ENCODE peak calls at places on chromosomes 12 and 14, in six cellular contexts. One of them, this sample, is unnamed.

GRCh38 chr12:7090222-7090998 is 1.8 kb downstream of the C1R start:
- DNase-seq in neural progenitor cell: peak
- DNase-seq in GM03348: no peak
- DNase-seq in HT1080: no peak
- DNase-seq in psoas muscle: no peak
- DNase-seq in H1: no peak
- DNase-seq in this sample: no peak

GRCh38 chr14:41636492-41637392 is 30.1 kb downstream of the LRFN5 start:
- DNase-seq in neural progenitor cell: no peak
- DNase-seq in GM03348: no peak
- DNase-seq in HT1080: peak
- DNase-seq in psoas muscle: no peak
- DNase-seq in H1: peak
- DNase-seq in this sample: peak

GRCh38 chr12:106841471-106842302 is 67.2 kb downstream of the RIC8B start:
- DNase-seq in neural progenitor cell: peak
- DNase-seq in GM03348: peak
- DNase-seq in HT1080: peak
- DNase-seq in psoas muscle: no peak
- DNase-seq in H1: no peak
- DNase-seq in this sample: peak

GRCh38 chr12:131840643-131841416 is 12.6 kb downstream of the MMP17 start:
- DNase-seq in neural progenitor cell: no peak
- DNase-seq in GM03348: no peak
- DNase-seq in HT1080: no peak
- DNase-seq in psoas muscle: no peak
- DNase-seq in H1: no peak
- DNase-seq in this sample: no peak

GRCh38 chr12:110180591-110181005 is 56.4 kb downstream of the IFT81 start:
- DNase-seq in neural progenitor cell: no peak
- DNase-seq in GM03348: peak
- DNase-seq in HT1080: no peak
- DNase-seq in psoas muscle: no peak
- DNase-seq in H1: no peak
- DNase-seq in this sample: peak

GRCh38 chr12:130955238-130955816 is 1.6 kb downstream of the ADGRD1 start:
- DNase-seq in neural progenitor cell: no peak
- DNase-seq in GM03348: peak
- DNase-seq in HT1080: no peak
- DNase-seq in psoas muscle: peak
- DNase-seq in H1: no peak
- DNase-seq in this sample: no peak

GRCh38 chr12:120352117-120352516 is 16.8 kb downstream of the MSI1 start:
- DNase-seq in neural progenitor cell: no peak
- DNase-seq in GM03348: no peak
- DNase-seq in HT1080: peak
- DNase-seq in psoas muscle: no peak
- DNase-seq in H1: no peak
- DNase-seq in this sample: peak

GRCh38 chr12:73625226-73625625 is 912.4 kb upstream of the ATXN7L3B start:
- DNase-seq in neural progenitor cell: no peak
- DNase-seq in GM03348: no peak
- DNase-seq in HT1080: no peak
- DNase-seq in psoas muscle: no peak
- DNase-seq in H1: no peak
- DNase-seq in this sample: no peak

GRCh38 chr14:60757617-60758016 is 23.1 kb downstream of the MNAT1 start:
- DNase-seq in neural progenitor cell: no peak
- DNase-seq in GM03348: peak
- DNase-seq in HT1080: peak
- DNase-seq in psoas muscle: no peak
- DNase-seq in H1: no peak
- DNase-seq in this sample: peak

GRCh38 chr12:64611430-64612286 is 1.4 kb downstream of the RASSF3 start:
- DNase-seq in neural progenitor cell: peak
- DNase-seq in GM03348: peak
- DNase-seq in HT1080: peak
- DNase-seq in psoas muscle: no peak
- DNase-seq in H1: no peak
- DNase-seq in this sample: peak

GRCh38 chr12:42855362-42855950 is 265.9 kb upstream of the PRICKLE1 start:
- DNase-seq in neural progenitor cell: no peak
- DNase-seq in GM03348: no peak
- DNase-seq in HT1080: no peak
- DNase-seq in psoas muscle: no peak
- DNase-seq in H1: no peak
- DNase-seq in this sample: no peak

GRCh38 chr12:32457251-32458025 is 58.1 kb downstream of the FGD4 start:
- DNase-seq in neural progenitor cell: no peak
- DNase-seq in GM03348: no peak
- DNase-seq in HT1080: no peak
- DNase-seq in psoas muscle: no peak
- DNase-seq in H1: no peak
- DNase-seq in this sample: peak

GRCh38 chr12:131052063-131052781 is 98.5 kb downstream of the ADGRD1 start:
- DNase-seq in neural progenitor cell: no peak
- DNase-seq in GM03348: no peak
- DNase-seq in HT1080: no peak
- DNase-seq in psoas muscle: no peak
- DNase-seq in H1: no peak
- DNase-seq in this sample: no peak

GRCh38 chr12:103801709-103802585 is 39.1 kb downstream of the NT5DC3 start:
- DNase-seq in neural progenitor cell: no peak
- DNase-seq in GM03348: peak
- DNase-seq in HT1080: peak
- DNase-seq in psoas muscle: peak
- DNase-seq in H1: no peak
- DNase-seq in this sample: peak

GRCh38 chr14:90137807-90138206 is 76.0 kb downstream of the KCNK13 start:
- DNase-seq in neural progenitor cell: no peak
- DNase-seq in GM03348: no peak
- DNase-seq in HT1080: peak
- DNase-seq in psoas muscle: no peak
- DNase-seq in H1: no peak
- DNase-seq in this sample: peak

GRCh38 chr12:54998958-54999510 is 14.5 kb upstream of the TESPA1 start:
- DNase-seq in neural progenitor cell: no peak
- DNase-seq in GM03348: no peak
- DNase-seq in HT1080: no peak
- DNase-seq in psoas muscle: no peak
- DNase-seq in H1: no peak
- DNase-seq in this sample: no peak

GRCh38 chr14:50260511-50260910 is 29.1 kb upstream of the SOS2 start:
- DNase-seq in neural progenitor cell: peak
- DNase-seq in GM03348: peak
- DNase-seq in HT1080: peak
- DNase-seq in psoas muscle: no peak
- DNase-seq in H1: no peak
- DNase-seq in this sample: peak

GRCh38 chr12:57242691-57243454 is 8.1 kb downstream of the STAC3 start:
- DNase-seq in neural progenitor cell: peak
- DNase-seq in GM03348: peak
- DNase-seq in HT1080: no peak
- DNase-seq in psoas muscle: peak
- DNase-seq in H1: peak
- DNase-seq in this sample: no peak